ENCODE peak calls at places on chromosomes 1 and 21, in ten cellular contexts. One of them, this sample, is unnamed.

GRCh38 chr1:199612976-199613774 is 414.3 kb upstream of the NR5A2 start:
- DNase-seq in CD8-positive, alpha-beta T cell: no peak
- DNase-seq in epithelial cell of proximal tubule: peak
- DNase-seq in cardiac muscle cell: peak
- DNase-seq in breast epithelium: no peak
- DNase-seq in effector memory CD4-positive, alpha-beta T cell: no peak
- DNase-seq in lower leg skin: no peak
- DNase-seq in lung: no peak
- DNase-seq in endodermal cell: no peak
- DNase-seq in lower lobe of right lung: no peak
- DNase-seq in this sample: peak

GRCh38 chr21:42737969-42738590 is 84.7 kb downstream of the PDE9A start:
- DNase-seq in CD8-positive, alpha-beta T cell: no peak
- DNase-seq in epithelial cell of proximal tubule: no peak
- DNase-seq in cardiac muscle cell: peak
- DNase-seq in breast epithelium: peak
- DNase-seq in effector memory CD4-positive, alpha-beta T cell: no peak
- DNase-seq in lower leg skin: no peak
- DNase-seq in lung: peak
- DNase-seq in endodermal cell: peak
- DNase-seq in lower lobe of right lung: peak
- DNase-seq in this sample: no peak

GRCh38 chr1:17875882-17876280 is 120.7 kb downstream of the ACTL8 start:
- DNase-seq in CD8-positive, alpha-beta T cell: no peak
- DNase-seq in epithelial cell of proximal tubule: no peak
- DNase-seq in cardiac muscle cell: peak
- DNase-seq in breast epithelium: no peak
- DNase-seq in effector memory CD4-positive, alpha-beta T cell: no peak
- DNase-seq in lower leg skin: peak
- DNase-seq in lung: no peak
- DNase-seq in endodermal cell: peak
- DNase-seq in lower lobe of right lung: no peak
- DNase-seq in this sample: no peak

GRCh38 chr1:218669431-218669830 is 324.3 kb downstream of the TGFB2 start:
- DNase-seq in CD8-positive, alpha-beta T cell: no peak
- DNase-seq in epithelial cell of proximal tubule: no peak
- DNase-seq in cardiac muscle cell: no peak
- DNase-seq in breast epithelium: no peak
- DNase-seq in effector memory CD4-positive, alpha-beta T cell: no peak
- DNase-seq in lower leg skin: no peak
- DNase-seq in lung: no peak
- DNase-seq in endodermal cell: no peak
- DNase-seq in lower lobe of right lung: no peak
- DNase-seq in this sample: peak

GRCh38 chr1:92486251-92487077 is at the start of gene GFI1:
- DNase-seq in CD8-positive, alpha-beta T cell: peak
- DNase-seq in epithelial cell of proximal tubule: no peak
- DNase-seq in cardiac muscle cell: peak
- DNase-seq in breast epithelium: no peak
- DNase-seq in effector memory CD4-positive, alpha-beta T cell: peak
- DNase-seq in lower leg skin: no peak
- DNase-seq in lung: peak
- DNase-seq in endodermal cell: peak
- DNase-seq in lower lobe of right lung: peak
- DNase-seq in this sample: no peak

GRCh38 chr21:39126486-39126806 is 56.8 kb downstream of the PSMG1 start:
- DNase-seq in CD8-positive, alpha-beta T cell: no peak
- DNase-seq in epithelial cell of proximal tubule: no peak
- DNase-seq in cardiac muscle cell: no peak
- DNase-seq in breast epithelium: no peak
- DNase-seq in effector memory CD4-positive, alpha-beta T cell: no peak
- DNase-seq in lower leg skin: no peak
- DNase-seq in lung: no peak
- DNase-seq in endodermal cell: no peak
- DNase-seq in lower lobe of right lung: no peak
- DNase-seq in this sample: no peak

GRCh38 chr1:67862685-67863084 is 29.4 kb upstream of the GNG12 start:
- DNase-seq in CD8-positive, alpha-beta T cell: no peak
- DNase-seq in epithelial cell of proximal tubule: no peak
- DNase-seq in cardiac muscle cell: no peak
- DNase-seq in breast epithelium: no peak
- DNase-seq in effector memory CD4-positive, alpha-beta T cell: no peak
- DNase-seq in lower leg skin: no peak
- DNase-seq in lung: no peak
- DNase-seq in endodermal cell: no peak
- DNase-seq in lower lobe of right lung: no peak
- DNase-seq in this sample: no peak

GRCh38 chr1:21165076-21165475 is 11.6 kb downstream of the EIF4G3 start:
- DNase-seq in CD8-positive, alpha-beta T cell: no peak
- DNase-seq in epithelial cell of proximal tubule: no peak
- DNase-seq in cardiac muscle cell: peak
- DNase-seq in breast epithelium: no peak
- DNase-seq in effector memory CD4-positive, alpha-beta T cell: no peak
- DNase-seq in lower leg skin: no peak
- DNase-seq in lung: no peak
- DNase-seq in endodermal cell: no peak
- DNase-seq in lower lobe of right lung: no peak
- DNase-seq in this sample: no peak

GRCh38 chr21:43769325-43769958 is 6.7 kb downstream of the CSTB start:
- DNase-seq in CD8-positive, alpha-beta T cell: no peak
- DNase-seq in epithelial cell of proximal tubule: no peak
- DNase-seq in cardiac muscle cell: no peak
- DNase-seq in breast epithelium: no peak
- DNase-seq in effector memory CD4-positive, alpha-beta T cell: no peak
- DNase-seq in lower leg skin: no peak
- DNase-seq in lung: no peak
- DNase-seq in endodermal cell: no peak
- DNase-seq in lower lobe of right lung: no peak
- DNase-seq in this sample: no peak

GRCh38 chr1:41109316-41110263 is 88.1 kb upstream of the SLFNL1 start:
- DNase-seq in CD8-positive, alpha-beta T cell: no peak
- DNase-seq in epithelial cell of proximal tubule: peak
- DNase-seq in cardiac muscle cell: peak
- DNase-seq in breast epithelium: peak
- DNase-seq in effector memory CD4-positive, alpha-beta T cell: no peak
- DNase-seq in lower leg skin: no peak
- DNase-seq in lung: peak
- DNase-seq in endodermal cell: no peak
- DNase-seq in lower lobe of right lung: no peak
- DNase-seq in this sample: peak

GRCh38 chr1:26410706-26411623 is at the start of gene LIN28A:
- DNase-seq in CD8-positive, alpha-beta T cell: no peak
- DNase-seq in epithelial cell of proximal tubule: no peak
- DNase-seq in cardiac muscle cell: no peak
- DNase-seq in breast epithelium: no peak
- DNase-seq in effector memory CD4-positive, alpha-beta T cell: no peak
- DNase-seq in lower leg skin: no peak
- DNase-seq in lung: no peak
- DNase-seq in endodermal cell: peak
- DNase-seq in lower lobe of right lung: no peak
- DNase-seq in this sample: no peak

GRCh38 chr1:9252999-9253398 is 18.4 kb downstream of the H6PD start:
- DNase-seq in CD8-positive, alpha-beta T cell: no peak
- DNase-seq in epithelial cell of proximal tubule: no peak
- DNase-seq in cardiac muscle cell: no peak
- DNase-seq in breast epithelium: no peak
- DNase-seq in effector memory CD4-positive, alpha-beta T cell: no peak
- DNase-seq in lower leg skin: no peak
- DNase-seq in lung: no peak
- DNase-seq in endodermal cell: peak
- DNase-seq in lower lobe of right lung: no peak
- DNase-seq in this sample: no peak

GRCh38 chr1:19205845-19206244 is 4.2 kb downstream of the UBR4 start:
- DNase-seq in CD8-positive, alpha-beta T cell: no peak
- DNase-seq in epithelial cell of proximal tubule: no peak
- DNase-seq in cardiac muscle cell: no peak
- DNase-seq in breast epithelium: no peak
- DNase-seq in effector memory CD4-positive, alpha-beta T cell: no peak
- DNase-seq in lower leg skin: no peak
- DNase-seq in lung: no peak
- DNase-seq in endodermal cell: no peak
- DNase-seq in lower lobe of right lung: no peak
- DNase-seq in this sample: no peak

GRCh38 chr1:181353526-181353925 is 129.8 kb upstream of the CACNA1E start:
- DNase-seq in CD8-positive, alpha-beta T cell: no peak
- DNase-seq in epithelial cell of proximal tubule: peak
- DNase-seq in cardiac muscle cell: no peak
- DNase-seq in breast epithelium: no peak
- DNase-seq in effector memory CD4-positive, alpha-beta T cell: no peak
- DNase-seq in lower leg skin: no peak
- DNase-seq in lung: no peak
- DNase-seq in endodermal cell: no peak
- DNase-seq in lower lobe of right lung: no peak
- DNase-seq in this sample: peak

GRCh38 chr1:7301346-7301993 is 469.6 kb upstream of the VAMP3 start:
- DNase-seq in CD8-positive, alpha-beta T cell: no peak
- DNase-seq in epithelial cell of proximal tubule: no peak
- DNase-seq in cardiac muscle cell: no peak
- DNase-seq in breast epithelium: no peak
- DNase-seq in effector memory CD4-positive, alpha-beta T cell: no peak
- DNase-seq in lower leg skin: peak
- DNase-seq in lung: peak
- DNase-seq in endodermal cell: peak
- DNase-seq in lower lobe of right lung: no peak
- DNase-seq in this sample: no peak

DNA sequence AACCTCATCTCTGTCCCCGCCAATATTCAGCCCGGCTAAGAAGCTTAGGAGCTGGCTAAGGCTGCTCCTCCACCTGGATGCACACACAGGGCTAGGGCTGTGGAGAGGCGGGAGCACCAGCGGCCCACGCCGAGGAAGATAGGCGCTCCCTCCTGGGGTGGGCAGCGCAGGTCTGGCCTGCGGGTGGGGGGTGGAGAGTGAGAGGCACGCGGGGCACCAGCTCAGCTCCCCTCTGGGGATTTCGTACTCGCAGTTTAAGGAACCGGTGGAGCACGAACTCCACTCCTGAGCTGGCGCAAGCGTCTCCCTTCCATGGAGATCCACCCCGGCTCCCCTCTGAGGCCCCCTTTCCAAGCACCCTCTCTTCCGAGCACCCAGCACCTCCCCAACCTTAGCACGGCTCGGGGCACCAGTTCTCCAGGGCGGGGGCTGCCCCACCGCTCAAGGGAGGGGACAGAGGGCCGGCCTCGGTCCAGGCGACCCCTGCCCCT is 433 bp upstream of the KAZN start:
- DNase-seq in CD8-positive, alpha-beta T cell: no peak
- DNase-seq in epithelial cell of proximal tubule: no peak
- DNase-seq in cardiac muscle cell: no peak
- DNase-seq in breast epithelium: no peak
- DNase-seq in effector memory CD4-positive, alpha-beta T cell: no peak
- DNase-seq in lower leg skin: no peak
- DNase-seq in lung: no peak
- DNase-seq in endodermal cell: peak
- DNase-seq in lower lobe of right lung: no peak
- DNase-seq in this sample: no peak
- H3K4me3 ChIP-seq in CD8-positive, alpha-beta T cell: no peak
- H3K4me3 ChIP-seq in epithelial cell of proximal tubule: peak
- H3K4me3 ChIP-seq in cardiac muscle cell: peak
- H3K4me3 ChIP-seq in breast epithelium: peak
- H3K4me3 ChIP-seq in effector memory CD4-positive, alpha-beta T cell: no peak
- H3K4me3 ChIP-seq in lower leg skin: peak
- H3K4me3 ChIP-seq in lung: no peak
- H3K4me3 ChIP-seq in endodermal cell: peak
- H3K4me3 ChIP-seq in lower lobe of right lung: peak
- H3K4me3 ChIP-seq in this sample: no peak

GRCh38 chr1:32612189-32612881 is 38.0 kb downstream of the ZBTB8OS start:
- DNase-seq in CD8-positive, alpha-beta T cell: peak
- DNase-seq in epithelial cell of proximal tubule: peak
- DNase-seq in cardiac muscle cell: peak
- DNase-seq in breast epithelium: peak
- DNase-seq in effector memory CD4-positive, alpha-beta T cell: peak
- DNase-seq in lower leg skin: peak
- DNase-seq in lung: peak
- DNase-seq in endodermal cell: peak
- DNase-seq in lower lobe of right lung: peak
- DNase-seq in this sample: peak
- H3K4me3 ChIP-seq in CD8-positive, alpha-beta T cell: peak
- H3K4me3 ChIP-seq in epithelial cell of proximal tubule: peak
- H3K4me3 ChIP-seq in cardiac muscle cell: peak
- H3K4me3 ChIP-seq in breast epithelium: peak
- H3K4me3 ChIP-seq in effector memory CD4-positive, alpha-beta T cell: peak
- H3K4me3 ChIP-seq in lower leg skin: peak
- H3K4me3 ChIP-seq in lung: peak
- H3K4me3 ChIP-seq in endodermal cell: peak
- H3K4me3 ChIP-seq in lower lobe of right lung: peak
- H3K4me3 ChIP-seq in this sample: peak

GRCh38 chr1:95005584-95005983 is 67.2 kb downstream of the ALG14 start:
- DNase-seq in CD8-positive, alpha-beta T cell: no peak
- DNase-seq in epithelial cell of proximal tubule: no peak
- DNase-seq in cardiac muscle cell: no peak
- DNase-seq in breast epithelium: no peak
- DNase-seq in effector memory CD4-positive, alpha-beta T cell: no peak
- DNase-seq in lower leg skin: no peak
- DNase-seq in lung: no peak
- DNase-seq in endodermal cell: no peak
- DNase-seq in lower lobe of right lung: no peak
- DNase-seq in this sample: no peak

GRCh38 chr1:95004013-95004412 is 68.7 kb downstream of the ALG14 start:
- DNase-seq in CD8-positive, alpha-beta T cell: no peak
- DNase-seq in epithelial cell of proximal tubule: no peak
- DNase-seq in cardiac muscle cell: no peak
- DNase-seq in breast epithelium: no peak
- DNase-seq in effector memory CD4-positive, alpha-beta T cell: no peak
- DNase-seq in lower leg skin: no peak
- DNase-seq in lung: no peak
- DNase-seq in endodermal cell: no peak
- DNase-seq in lower lobe of right lung: no peak
- DNase-seq in this sample: no peak

GRCh38 chr1:95007687-95008086 is 65.1 kb downstream of the ALG14 start:
- DNase-seq in CD8-positive, alpha-beta T cell: no peak
- DNase-seq in epithelial cell of proximal tubule: no peak
- DNase-seq in cardiac muscle cell: no peak
- DNase-seq in breast epithelium: no peak
- DNase-seq in effector memory CD4-positive, alpha-beta T cell: no peak
- DNase-seq in lower leg skin: no peak
- DNase-seq in lung: no peak
- DNase-seq in endodermal cell: no peak
- DNase-seq in lower lobe of right lung: no peak
- DNase-seq in this sample: peak

GRCh38 chr1:95003433-95003738 is 69.4 kb downstream of the ALG14 start:
- DNase-seq in CD8-positive, alpha-beta T cell: no peak
- DNase-seq in epithelial cell of proximal tubule: no peak
- DNase-seq in cardiac muscle cell: no peak
- DNase-seq in breast epithelium: no peak
- DNase-seq in effector memory CD4-positive, alpha-beta T cell: no peak
- DNase-seq in lower leg skin: no peak
- DNase-seq in lung: no peak
- DNase-seq in endodermal cell: no peak
- DNase-seq in lower lobe of right lung: no peak
- DNase-seq in this sample: no peak

GRCh38 chr1:95006681-95007080 is 66.1 kb downstream of the ALG14 start:
- DNase-seq in CD8-positive, alpha-beta T cell: no peak
- DNase-seq in epithelial cell of proximal tubule: no peak
- DNase-seq in cardiac muscle cell: peak
- DNase-seq in breast epithelium: no peak
- DNase-seq in effector memory CD4-positive, alpha-beta T cell: no peak
- DNase-seq in lower leg skin: no peak
- DNase-seq in lung: no peak
- DNase-seq in endodermal cell: no peak
- DNase-seq in lower lobe of right lung: no peak
- DNase-seq in this sample: no peak
- H3K4me3 ChIP-seq in CD8-positive, alpha-beta T cell: no peak
- H3K4me3 ChIP-seq in epithelial cell of proximal tubule: no peak
- H3K4me3 ChIP-seq in cardiac muscle cell: no peak
- H3K4me3 ChIP-seq in breast epithelium: no peak
- H3K4me3 ChIP-seq in effector memory CD4-positive, alpha-beta T cell: no peak
- H3K4me3 ChIP-seq in lower leg skin: no peak
- H3K4me3 ChIP-seq in lung: no peak
- H3K4me3 ChIP-seq in endodermal cell: no peak
- H3K4me3 ChIP-seq in lower lobe of right lung: no peak
- H3K4me3 ChIP-seq in this sample: no peak

GRCh38 chr1:35637401-35637809 is 3.9 kb downstream of the PSMB2 start:
- DNase-seq in CD8-positive, alpha-beta T cell: no peak
- DNase-seq in epithelial cell of proximal tubule: no peak
- DNase-seq in cardiac muscle cell: peak
- DNase-seq in breast epithelium: no peak
- DNase-seq in effector memory CD4-positive, alpha-beta T cell: no peak
- DNase-seq in lower leg skin: no peak
- DNase-seq in lung: no peak
- DNase-seq in endodermal cell: no peak
- DNase-seq in lower lobe of right lung: no peak
- DNase-seq in this sample: peak
- H3K4me3 ChIP-seq in CD8-positive, alpha-beta T cell: peak
- H3K4me3 ChIP-seq in epithelial cell of proximal tubule: peak
- H3K4me3 ChIP-seq in cardiac muscle cell: no peak
- H3K4me3 ChIP-seq in breast epithelium: peak
- H3K4me3 ChIP-seq in effector memory CD4-positive, alpha-beta T cell: peak
- H3K4me3 ChIP-seq in lower leg skin: no peak
- H3K4me3 ChIP-seq in lung: no peak
- H3K4me3 ChIP-seq in endodermal cell: no peak
- H3K4me3 ChIP-seq in lower lobe of right lung: peak
- H3K4me3 ChIP-seq in this sample: peak